ENCODE peak calls at places on chromosomes 2 and 18, in five cellular contexts. One of them, this sample, is unnamed.

GRCh38 chr18:78080761-78081160 is 831.1 kb downstream of the GALR1 start:
- DNase-seq in heart left ventricle: no peak
- DNase-seq in transverse colon: no peak
- DNase-seq in brain microvascular endothelial cell: no peak
- DNase-seq in AG09309: no peak
- DNase-seq in this sample: no peak

GRCh38 chr2:229133155-229133772 is 137.8 kb downstream of the PID1 start:
- DNase-seq in heart left ventricle: no peak
- DNase-seq in transverse colon: peak
- DNase-seq in brain microvascular endothelial cell: peak
- DNase-seq in AG09309: no peak
- DNase-seq in this sample: no peak

GRCh38 chr2:10833021-10833420 is 20.4 kb upstream of the PDIA6 start:
- DNase-seq in heart left ventricle: no peak
- DNase-seq in transverse colon: no peak
- DNase-seq in brain microvascular endothelial cell: no peak
- DNase-seq in AG09309: no peak
- DNase-seq in this sample: no peak

GRCh38 chr2:140362361-140362760 is 1582.2 kb upstream of the NXPH2 start:
- DNase-seq in heart left ventricle: no peak
- DNase-seq in transverse colon: no peak
- DNase-seq in brain microvascular endothelial cell: no peak
- DNase-seq in AG09309: no peak
- DNase-seq in this sample: no peak

GRCh38 chr2:61905372-61906186 is at the start of gene COMMD1:
- DNase-seq in heart left ventricle: peak
- DNase-seq in transverse colon: peak
- DNase-seq in brain microvascular endothelial cell: peak
- DNase-seq in AG09309: no peak
- DNase-seq in this sample: peak

GRCh38 chr2:45283764-45284620 is 274.7 kb upstream of the SIX2 start:
- DNase-seq in heart left ventricle: no peak
- DNase-seq in transverse colon: no peak
- DNase-seq in brain microvascular endothelial cell: peak
- DNase-seq in AG09309: peak
- DNase-seq in this sample: no peak

GRCh38 chr2:240874715-240875227 is 6.1 kb downstream of the AGXT start:
- DNase-seq in heart left ventricle: no peak
- DNase-seq in transverse colon: no peak
- DNase-seq in brain microvascular endothelial cell: no peak
- DNase-seq in AG09309: no peak
- DNase-seq in this sample: no peak

GRCh38 chr18:9137168-9138066 is 836 bp downstream of the ANKRD12 start:
- DNase-seq in heart left ventricle: peak
- DNase-seq in transverse colon: peak
- DNase-seq in brain microvascular endothelial cell: peak
- DNase-seq in AG09309: peak
- DNase-seq in this sample: peak

GRCh38 chr18:35076556-35076955 is 35.3 kb downstream of the MAPRE2 start:
- DNase-seq in heart left ventricle: no peak
- DNase-seq in transverse colon: no peak
- DNase-seq in brain microvascular endothelial cell: peak
- DNase-seq in AG09309: peak
- DNase-seq in this sample: no peak

GRCh38 chr2:37896319-37896718 is 28.8 kb upstream of the RMDN2 start:
- DNase-seq in heart left ventricle: no peak
- DNase-seq in transverse colon: no peak
- DNase-seq in brain microvascular endothelial cell: no peak
- DNase-seq in AG09309: no peak
- DNase-seq in this sample: no peak
- TF ChIP-seq CTCF in heart left ventricle: no peak
- TF ChIP-seq CTCF in transverse colon: no peak
- TF ChIP-seq CTCF in brain microvascular endothelial cell: peak
- TF ChIP-seq CTCF in AG09309: peak
- TF ChIP-seq CTCF in this sample: no peak

DNA sequence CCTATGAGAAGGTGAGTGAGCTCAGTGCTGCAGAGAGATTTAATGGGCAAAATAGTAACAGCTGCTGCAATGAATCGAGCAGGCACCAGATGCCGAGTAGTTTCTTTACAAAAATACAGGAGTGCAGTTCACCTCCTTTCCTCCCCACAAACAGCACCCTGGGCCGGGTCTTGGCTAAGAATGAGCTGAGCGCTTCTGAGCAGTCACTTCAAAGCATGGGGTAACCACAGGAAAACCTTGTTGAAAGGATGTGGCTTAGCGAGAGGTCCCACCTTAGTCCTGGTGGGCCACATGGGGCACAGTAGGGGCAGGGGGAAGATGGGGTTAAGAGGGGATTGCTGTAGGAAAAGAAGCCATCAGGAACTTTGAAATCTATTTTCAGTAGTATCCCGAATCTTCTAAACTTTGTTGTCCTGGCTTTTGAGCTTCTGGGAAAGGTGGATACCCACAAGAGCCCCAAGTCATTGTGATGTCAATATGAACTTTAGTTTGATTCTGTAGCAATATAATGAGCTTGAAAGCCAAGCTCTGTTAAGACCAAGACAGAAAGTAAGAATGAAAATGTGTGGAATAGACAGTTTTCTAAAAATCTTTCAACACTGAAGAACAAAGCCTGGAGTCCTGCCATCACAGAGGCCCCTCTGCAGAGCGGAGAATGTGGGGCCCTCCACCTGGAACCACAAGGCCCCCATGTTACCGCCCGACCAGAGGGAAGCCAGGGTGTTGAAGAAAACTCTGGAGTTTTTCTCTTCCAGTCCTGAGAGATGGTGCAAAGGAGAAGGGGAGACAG is 101.0 kb upstream of the ZNF236 start:
- DNase-seq in heart left ventricle: no peak
- DNase-seq in transverse colon: no peak
- DNase-seq in brain microvascular endothelial cell: no peak
- DNase-seq in AG09309: no peak
- DNase-seq in this sample: no peak
- H3K4me3 ChIP-seq in heart left ventricle: no peak
- H3K4me3 ChIP-seq in transverse colon: no peak
- H3K4me3 ChIP-seq in brain microvascular endothelial cell: no peak
- H3K4me3 ChIP-seq in AG09309: no peak
- H3K4me3 ChIP-seq in this sample: no peak

DNA sequence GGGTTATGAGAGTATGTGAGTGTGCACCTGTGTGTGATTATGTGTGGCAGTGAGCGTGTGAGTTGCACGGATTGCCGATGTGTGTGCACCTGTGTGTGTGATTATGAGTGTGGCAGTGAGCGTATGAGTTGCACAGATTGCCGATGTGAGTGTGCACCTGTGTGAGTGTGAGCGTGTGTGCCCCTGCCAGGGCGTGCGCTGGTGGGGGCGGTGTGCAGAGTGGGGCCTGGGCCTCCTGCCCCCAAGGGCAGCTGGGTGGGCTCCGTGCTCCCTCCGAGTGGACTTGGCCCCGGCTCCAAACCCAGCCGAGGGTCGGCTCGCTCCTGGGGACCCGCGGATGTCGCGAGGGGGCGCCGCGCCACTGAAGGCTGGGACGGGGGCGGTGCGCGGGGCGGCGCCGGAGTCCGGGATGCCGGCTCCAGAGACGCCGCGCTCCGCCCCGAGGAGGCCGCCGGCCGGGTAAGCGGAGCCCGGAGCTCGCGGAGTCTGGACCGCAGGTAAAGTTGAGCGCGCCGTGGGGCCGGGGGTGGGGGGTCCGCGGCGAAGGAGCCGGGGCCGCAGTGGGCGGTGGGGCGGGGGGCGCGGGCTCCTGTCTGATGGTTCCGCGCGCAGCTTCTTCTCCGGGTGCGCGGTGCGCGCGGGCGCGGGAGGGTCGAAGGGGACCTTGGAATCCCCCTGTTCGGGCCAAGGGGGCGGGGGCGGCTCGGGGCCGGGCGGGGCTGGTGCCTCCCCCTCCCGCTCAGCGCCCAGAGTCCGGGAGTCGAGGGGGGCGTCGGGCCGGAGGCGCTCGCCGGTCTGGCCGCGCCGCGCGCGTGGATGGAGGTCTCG is at the start of gene KCNG2:
- DNase-seq in heart left ventricle: peak
- DNase-seq in transverse colon: no peak
- DNase-seq in brain microvascular endothelial cell: no peak
- DNase-seq in AG09309: no peak
- DNase-seq in this sample: no peak
- TF ChIP-seq CTCF in heart left ventricle: no peak
- TF ChIP-seq CTCF in transverse colon: no peak
- TF ChIP-seq CTCF in brain microvascular endothelial cell: no peak
- TF ChIP-seq CTCF in AG09309: no peak
- TF ChIP-seq CTCF in this sample: no peak

DNA sequence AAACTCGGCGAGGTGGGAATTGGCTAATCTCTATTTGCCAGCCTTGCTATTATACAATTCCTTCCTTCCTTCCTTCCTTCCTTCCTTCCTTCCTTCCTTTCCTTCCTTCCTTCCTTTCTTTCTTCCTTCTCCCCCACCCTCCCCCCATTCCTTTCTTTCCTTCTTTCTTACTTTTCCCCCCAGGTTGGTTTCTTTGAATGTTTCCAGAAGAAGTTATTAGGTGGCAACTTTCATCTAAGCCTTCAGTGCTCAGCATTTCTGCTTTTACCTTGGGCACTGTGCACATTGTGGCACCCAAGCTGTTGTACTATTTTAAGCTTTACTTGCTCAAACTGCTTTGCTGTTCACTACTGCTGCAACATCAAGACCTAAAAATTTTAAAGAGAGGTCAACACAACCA is 17.2 kb upstream of the CSRNP3 start:
- DNase-seq in heart left ventricle: no peak
- DNase-seq in transverse colon: no peak
- DNase-seq in brain microvascular endothelial cell: no peak
- DNase-seq in AG09309: no peak
- DNase-seq in this sample: no peak
- H3K4me3 ChIP-seq in heart left ventricle: no peak
- H3K4me3 ChIP-seq in transverse colon: no peak
- H3K4me3 ChIP-seq in brain microvascular endothelial cell: no peak
- H3K4me3 ChIP-seq in AG09309: no peak
- H3K4me3 ChIP-seq in this sample: no peak

GRCh38 chr18:475202-475624 is 25.3 kb downstream of the COLEC12 start:
- DNase-seq in heart left ventricle: peak
- DNase-seq in transverse colon: no peak
- DNase-seq in brain microvascular endothelial cell: peak
- DNase-seq in AG09309: no peak
- DNase-seq in this sample: no peak

GRCh38 chr18:474416-474815 is 26.1 kb downstream of the COLEC12 start:
- DNase-seq in heart left ventricle: no peak
- DNase-seq in transverse colon: no peak
- DNase-seq in brain microvascular endothelial cell: no peak
- DNase-seq in AG09309: no peak
- DNase-seq in this sample: no peak

GRCh38 chr18:478679-479078 is 21.8 kb downstream of the COLEC12 start:
- DNase-seq in heart left ventricle: no peak
- DNase-seq in transverse colon: no peak
- DNase-seq in brain microvascular endothelial cell: peak
- DNase-seq in AG09309: no peak
- DNase-seq in this sample: no peak

GRCh38 chr18:476368-476767 is 24.1 kb downstream of the COLEC12 start:
- DNase-seq in heart left ventricle: no peak
- DNase-seq in transverse colon: no peak
- DNase-seq in brain microvascular endothelial cell: no peak
- DNase-seq in AG09309: no peak
- DNase-seq in this sample: no peak

DNA sequence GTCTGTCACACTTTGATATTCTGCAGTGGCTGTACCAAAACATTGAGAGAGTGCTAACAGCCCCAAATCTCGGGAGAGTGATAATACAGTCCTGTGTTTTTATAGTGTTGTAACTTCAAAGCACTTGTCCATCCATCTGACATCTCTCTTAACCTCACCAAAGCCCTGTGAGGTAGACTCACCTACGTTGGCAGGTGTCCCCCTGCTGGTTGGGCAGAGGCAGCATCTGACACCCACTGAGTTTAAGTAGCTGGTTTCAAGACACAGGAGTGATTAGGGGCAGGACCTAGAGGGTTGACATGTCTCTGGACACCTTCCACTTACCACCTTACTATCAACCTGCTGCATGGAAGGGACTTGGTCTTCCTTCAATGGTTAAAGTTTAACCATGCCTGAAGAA is 22.9 kb downstream of the COLEC12 start:
- DNase-seq in heart left ventricle: no peak
- DNase-seq in transverse colon: no peak
- DNase-seq in brain microvascular endothelial cell: no peak
- DNase-seq in AG09309: no peak
- DNase-seq in this sample: no peak
- TF ChIP-seq CTCF in heart left ventricle: no peak
- TF ChIP-seq CTCF in transverse colon: peak
- TF ChIP-seq CTCF in brain microvascular endothelial cell: peak
- TF ChIP-seq CTCF in AG09309: peak
- TF ChIP-seq CTCF in this sample: no peak

GRCh38 chr2:151020411-151020810 is 241.3 kb downstream of the RBM43 start:
- DNase-seq in heart left ventricle: no peak
- DNase-seq in transverse colon: no peak
- DNase-seq in brain microvascular endothelial cell: no peak
- DNase-seq in AG09309: no peak
- DNase-seq in this sample: no peak

GRCh38 chr2:151024696-151025095 is 237.0 kb downstream of the RBM43 start:
- DNase-seq in heart left ventricle: no peak
- DNase-seq in transverse colon: no peak
- DNase-seq in brain microvascular endothelial cell: no peak
- DNase-seq in AG09309: no peak
- DNase-seq in this sample: no peak

GRCh38 chr2:151025816-151026215 is 235.8 kb downstream of the RBM43 start:
- DNase-seq in heart left ventricle: no peak
- DNase-seq in transverse colon: no peak
- DNase-seq in brain microvascular endothelial cell: no peak
- DNase-seq in AG09309: no peak
- DNase-seq in this sample: no peak

GRCh38 chr2:151027147-151027546 is 234.5 kb downstream of the RBM43 start:
- DNase-seq in heart left ventricle: no peak
- DNase-seq in transverse colon: no peak
- DNase-seq in brain microvascular endothelial cell: no peak
- DNase-seq in AG09309: no peak
- DNase-seq in this sample: no peak

DNA sequence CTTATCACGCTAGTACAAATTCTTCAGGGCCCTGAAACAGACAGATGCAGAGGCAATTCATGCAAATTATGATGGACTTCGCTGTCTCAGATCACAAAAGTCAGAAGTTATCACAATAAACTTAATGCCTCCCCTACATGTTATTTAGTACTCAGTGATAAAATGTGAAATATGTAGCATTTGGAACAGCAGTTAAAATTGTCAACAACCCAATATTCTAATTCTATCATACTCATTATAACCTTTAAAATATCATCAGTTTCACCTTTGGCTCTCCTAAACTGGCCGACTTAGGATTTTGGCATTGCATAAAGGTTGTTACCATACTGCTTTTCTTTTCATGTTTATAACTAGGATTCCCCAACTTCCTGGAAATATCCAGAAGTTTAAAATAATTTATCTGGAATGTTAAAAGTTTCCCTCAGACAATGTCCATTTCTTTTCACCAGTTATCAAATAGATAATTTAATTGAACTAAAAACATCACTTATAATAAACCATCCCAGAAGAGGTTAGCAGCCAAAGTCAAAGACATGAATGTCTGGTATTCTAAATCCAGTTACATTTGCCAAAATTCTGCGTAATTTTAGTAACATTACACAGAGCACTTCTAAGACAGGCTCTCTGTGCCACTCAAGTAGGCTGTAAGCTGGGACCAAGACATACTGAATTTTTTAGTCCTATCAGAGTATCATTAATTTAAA is 239.8 kb downstream of the RBM43 start:
- DNase-seq in heart left ventricle: no peak
- DNase-seq in transverse colon: no peak
- DNase-seq in brain microvascular endothelial cell: no peak
- DNase-seq in AG09309: no peak
- DNase-seq in this sample: no peak
- H3K4me3 ChIP-seq in heart left ventricle: no peak
- H3K4me3 ChIP-seq in transverse colon: no peak
- H3K4me3 ChIP-seq in brain microvascular endothelial cell: no peak
- H3K4me3 ChIP-seq in AG09309: no peak
- H3K4me3 ChIP-seq in this sample: no peak

GRCh38 chr18:52670903-52671302 is 330.9 kb downstream of the DCC start:
- DNase-seq in heart left ventricle: no peak
- DNase-seq in transverse colon: no peak
- DNase-seq in brain microvascular endothelial cell: peak
- DNase-seq in AG09309: no peak
- DNase-seq in this sample: no peak
- TF ChIP-seq CTCF in heart left ventricle: no peak
- TF ChIP-seq CTCF in transverse colon: peak
- TF ChIP-seq CTCF in brain microvascular endothelial cell: peak
- TF ChIP-seq CTCF in AG09309: no peak
- TF ChIP-seq CTCF in this sample: peak